ENCODE peak calls at places on chromosomes 3 and 15, in four cellular contexts. Y, F, I and K are unnamed samples.
A peak's percentile ranks its signal among the peaks of the same experiment; 100 is the strongest.

GRCh38 chr3:149936812-149937230 is 33.9 kb downstream of the PFN2 start:
- DNase-seq in I (peak; percentile 35), F (peak; percentile 75), Y (no peak), K (no peak)

GRCh38 chr3:23992051-23992628 is 47.1 kb downstream of the NR1D2 start:
- DNase-seq in I (no peak), F (no peak), Y (peak; percentile 18), K (no peak)

GRCh38 chr3:129829640-129830039 is 63.9 kb downstream of the TMCC1 start:
- DNase-seq in F (peak; percentile 90), I (peak; percentile 54), Y (peak; percentile 10), K (peak; percentile 39)

GRCh38 chr15:85024509-85025336 is 43.1 kb downstream of the PDE8A start:
- DNase-seq in Y (no peak), F (peak; percentile 31), I (no peak), K (no peak)

GRCh38 chr3:47250309-47251060 is 32.1 kb downstream of the KIF9 start:
- DNase-seq in Y (no peak), I (no peak), F (peak; percentile 68), K (no peak)

GRCh38 chr3:30681276-30682211 is 75.1 kb downstream of the TGFBR2 start:
- DNase-seq in I (no peak), Y (no peak), F (peak; percentile 95), K (no peak)

GRCh38 chr3:69240651-69241578 is 118.5 kb upstream of the LMOD3 start:
- DNase-seq in F (no peak), Y (no peak), I (no peak), K (no peak)

GRCh38 chr3:180408654-180409053 is 193.3 kb upstream of the TTC14 start:
- DNase-seq in F (peak; percentile 7), Y (no peak), I (no peak), K (no peak)

GRCh38 chr3:53101956-53102355 is 28.3 kb downstream of the RFT1 start:
- DNase-seq in F (no peak), I (no peak), Y (no peak), K (no peak)

GRCh38 chr3:129256270-129256669 is 6.9 kb downstream of the COPG1 start:
- DNase-seq in Y (no peak), F (no peak), I (no peak), K (no peak)

GRCh38 chr3:42843730-42844713 is 31.7 kb downstream of the CYP8B1 start:
- DNase-seq in Y (no peak), I (no peak), F (peak; percentile 75), K (no peak)

GRCh38 chr3:100650651-100651611 is 41.5 kb downstream of the ADGRG7 start:
- DNase-seq in I (peak; percentile 33), F (peak; percentile 84), Y (no peak), K (peak; percentile 26)

GRCh38 chr3:79517766-79518413 is 249.9 kb downstream of the ROBO1 start:
- DNase-seq in F (peak; percentile 69), I (peak; percentile 9), Y (no peak), K (no peak)

GRCh38 chr15:72923304-72923703 is 129.0 kb upstream of the NEO1 start:
- DNase-seq in F (no peak), I (no peak), Y (no peak), K (no peak)

GRCh38 chr3:189772584-189772983 is 141.4 kb downstream of the TP63 start:
- DNase-seq in I (no peak), F (no peak), Y (no peak), K (no peak)

GRCh38 chr3:31462050-31462569 is 70.6 kb upstream of the STT3B start:
- DNase-seq in F (peak; percentile 82), I (no peak), Y (no peak), K (no peak)

GRCh38 chr3:45775571-45776290 is 20.6 kb downstream of the SLC6A20 start:
- DNase-seq in I (no peak), F (no peak), Y (no peak), K (no peak)

GRCh38 chr3:14497321-14497720 is 42.8 kb downstream of the GRIP2 start:
- DNase-seq in Y (no peak), F (no peak), I (no peak), K (no peak)

GRCh38 chr3:167862104-167862785 is 126.7 kb downstream of the SERPINI1 start:
- DNase-seq in F (no peak), Y (no peak), I (no peak), K (no peak)

GRCh38 chr3:79587150-79587549 is 180.6 kb downstream of the ROBO1 start:
- DNase-seq in Y (no peak), I (no peak), F (no peak), K (no peak)

GRCh38 chr3:13717222-13717573 is 162.7 kb downstream of the WNT7A start:
- DNase-seq in Y (no peak), F (no peak), I (no peak), K (no peak)

GRCh38 chr3:38652934-38653333 is 3.4 kb upstream of the SCN5A start:
- DNase-seq in F (no peak), I (no peak), Y (no peak), K (no peak)

GRCh38 chr3:188832146-188832545 is 339.6 kb upstream of the TPRG1 start:
- DNase-seq in I (no peak), F (no peak), Y (no peak), K (no peak)

GRCh38 chr3:52650437-52650836 is 35.3 kb downstream of the PBRM1 start:
- DNase-seq in I (no peak), Y (no peak), F (no peak), K (no peak)

GRCh38 chr15:56844892-56845291 is 73.6 kb upstream of the TCF12 start:
- DNase-seq in Y (no peak), F (no peak), I (no peak), K (no peak)